ENCODE peak calls at places on chromosome 9, in eight cellular contexts. Q is mesenteric fat pad; T is activated CD4-positive, alpha-beta memory T cell treated with anti-CD3 and anti-CD28 coated beads, Interleukin-2, amount 10 ng/mL, durations not matched to agents 7 days and 5 days; Y is stimulated activated CD8-positive, alpha-beta memory T cell treated with anti-CD3 and anti-CD28 coated beads, Interleukin-12 subunit alpha, Interleukin-12 subunit beta, amount 100 ng/mL, for 4 hours; G is activated CD8-positive, alpha-beta T cell treated with anti-CD3 and anti-CD28 coated beads for 36 hours; A is GM12891; L is activated CD8-positive, alpha-beta memory T cell treated with anti-CD3 and anti-CD28 coated beads, Interleukin-2, amount 50 U/mL, for 4 hours; B is NCI-H1105. E is an unnamed sample.

GRCh38 chr9:88658311-88658822 is 123.4 kb downstream of the NXNL2 start:
- DNase-seq in A (no peak), B (peak; percentile 24), T (no peak), G (no peak), Q (no peak), L (no peak), Y (no peak), E (no peak)

GRCh38 chr9:19232117-19232829 is 1.8 kb downstream of the DENND4C start:
- DNase-seq in G (no peak), B (no peak), A (no peak), T (no peak), Y (no peak), Q (no peak), L (no peak), E (no peak)

GRCh38 chr9:93422987-93423386 is 28.5 kb upstream of the FAM120A start:
- DNase-seq in A (no peak), L (no peak), Q (no peak), G (no peak), B (no peak), Y (no peak), T (no peak), E (no peak)

GRCh38 chr9:109475526-109475925 is 22.6 kb downstream of the PTPN3 start:
- DNase-seq in Y (no peak), Q (no peak), G (no peak), L (no peak), B (no peak), A (no peak), T (no peak), E (no peak)

GRCh38 chr9:105064248-105065118 is 136.5 kb upstream of the ABCA1 start:
- DNase-seq in B (peak; percentile 97), Y (no peak), A (no peak), Q (peak; percentile 92), G (no peak), T (no peak), L (no peak), E (no peak)

GRCh38 chr9:34633851-34634550 is 3.6 kb downstream of the SIGMAR1 start:
- DNase-seq in G (peak; percentile 75), L (peak; percentile 76), B (peak; percentile 46), Q (no peak), A (no peak), Y (peak; percentile 49), T (peak; percentile 80), E (peak; percentile 71)

GRCh38 chr9:93857528-93857927 is 97.6 kb downstream of the BARX1 start:
- DNase-seq in A (no peak), L (no peak), G (no peak), Q (no peak), B (no peak), T (no peak), Y (no peak), E (no peak)

GRCh38 chr9:132908635-132909034 is 29.9 kb downstream of the SPACA9 start:
- DNase-seq in Y (no peak), G (no peak), Q (no peak), T (no peak), A (no peak), B (no peak), L (no peak), E (no peak)

GRCh38 chr9:89664896-89665329 is 60.1 kb downstream of the GADD45G start:
- DNase-seq in Y (no peak), A (no peak), T (no peak), B (no peak), G (no peak), L (no peak), Q (no peak), E (no peak)

E was measured in natural killer cell.